ENCODE peak calls at places on chromosomes 2 and 18, in nine cellular contexts. One of them, this sample, is unnamed.
A peak's percentile ranks its signal among the peaks of the same experiment; 100 is the strongest.

GRCh38 chr2:230592775-230593174 is 119.9 kb upstream of the CAB39 start:
- DNase-seq in astrocyte of the spinal cord: no peak
- DNase-seq in AG10803: no peak
- DNase-seq in cardiac fibroblast: no peak
- DNase-seq in neural crest cell: no peak
- DNase-seq in fibroblast of lung: no peak
- DNase-seq in A549: no peak
- DNase-seq in PC-3: no peak
- DNase-seq in K562: no peak
- DNase-seq in this sample: no peak

GRCh38 chr2:190755796-190756415 is 107.0 kb downstream of the NAB1 start:
- DNase-seq in A549: no peak
- DNase-seq in fibroblast of lung: no peak
- DNase-seq in AG10803: peak; percentile 31
- DNase-seq in PC-3: no peak
- DNase-seq in neural crest cell: no peak
- DNase-seq in astrocyte of the spinal cord: no peak
- DNase-seq in cardiac fibroblast: peak; percentile 34
- DNase-seq in K562: no peak
- DNase-seq in this sample: no peak

GRCh38 chr2:215680605-215681598 is 245.0 kb upstream of the FN1 start:
- DNase-seq in K562: no peak
- DNase-seq in A549: peak; percentile 66
- DNase-seq in AG10803: peak; percentile 93
- DNase-seq in neural crest cell: no peak
- DNase-seq in cardiac fibroblast: peak; percentile 95
- DNase-seq in astrocyte of the spinal cord: peak; percentile 96
- DNase-seq in PC-3: peak; percentile 88
- DNase-seq in fibroblast of lung: peak; percentile 89
- DNase-seq in this sample: no peak

GRCh38 chr2:234917245-234917975 is 34.4 kb upstream of the SH3BP4 start:
- DNase-seq in neural crest cell: no peak
- DNase-seq in cardiac fibroblast: no peak
- DNase-seq in AG10803: peak; percentile 51
- DNase-seq in fibroblast of lung: no peak
- DNase-seq in astrocyte of the spinal cord: no peak
- DNase-seq in K562: no peak
- DNase-seq in A549: no peak
- DNase-seq in PC-3: no peak
- DNase-seq in this sample: no peak

GRCh38 chr2:30072250-30072842 is 74.5 kb upstream of the YPEL5 start:
- DNase-seq in neural crest cell: peak; percentile 88
- DNase-seq in K562: peak; percentile 57
- DNase-seq in AG10803: peak; percentile 74
- DNase-seq in A549: peak; percentile 74
- DNase-seq in cardiac fibroblast: peak; percentile 82
- DNase-seq in PC-3: peak; percentile 91
- DNase-seq in fibroblast of lung: peak; percentile 71
- DNase-seq in astrocyte of the spinal cord: peak; percentile 67
- DNase-seq in this sample: peak; percentile 75

GRCh38 chr2:180015951-180016709 is 9.0 kb upstream of the CWC22 start:
- DNase-seq in astrocyte of the spinal cord: peak; percentile 69
- DNase-seq in fibroblast of lung: peak; percentile 90
- DNase-seq in A549: no peak
- DNase-seq in AG10803: peak; percentile 91
- DNase-seq in cardiac fibroblast: peak; percentile 85
- DNase-seq in neural crest cell: no peak
- DNase-seq in PC-3: peak; percentile 65
- DNase-seq in K562: no peak
- DNase-seq in this sample: no peak

GRCh38 chr2:173427887-173428683 is 73.4 kb downstream of the CDCA7 start:
- DNase-seq in cardiac fibroblast: peak; percentile 83
- DNase-seq in AG10803: peak; percentile 71
- DNase-seq in PC-3: peak; percentile 73
- DNase-seq in K562: no peak
- DNase-seq in fibroblast of lung: peak; percentile 68
- DNase-seq in astrocyte of the spinal cord: peak; percentile 69
- DNase-seq in neural crest cell: no peak
- DNase-seq in A549: no peak
- DNase-seq in this sample: no peak

GRCh38 chr18:55634545-55634944 is 46.6 kb upstream of the TCF4 start:
- DNase-seq in astrocyte of the spinal cord: peak; percentile 64
- DNase-seq in PC-3: peak; percentile 65
- DNase-seq in A549: no peak
- DNase-seq in cardiac fibroblast: peak; percentile 88
- DNase-seq in fibroblast of lung: peak; percentile 92
- DNase-seq in neural crest cell: no peak
- DNase-seq in AG10803: peak; percentile 89
- DNase-seq in K562: no peak
- DNase-seq in this sample: no peak

GRCh38 chr2:10934979-10935350 is 23.2 kb downstream of the KCNF1 start:
- DNase-seq in neural crest cell: no peak
- DNase-seq in PC-3: no peak
- DNase-seq in cardiac fibroblast: no peak
- DNase-seq in AG10803: no peak
- DNase-seq in K562: no peak
- DNase-seq in A549: no peak
- DNase-seq in fibroblast of lung: no peak
- DNase-seq in astrocyte of the spinal cord: no peak
- DNase-seq in this sample: no peak

GRCh38 chr2:142218471-142218870 is 87.7 kb upstream of the LRP1B start:
- DNase-seq in cardiac fibroblast: peak; percentile 28
- DNase-seq in PC-3: peak; percentile 45
- DNase-seq in A549: peak; percentile 5
- DNase-seq in astrocyte of the spinal cord: peak; percentile 67
- DNase-seq in neural crest cell: no peak
- DNase-seq in K562: no peak
- DNase-seq in fibroblast of lung: no peak
- DNase-seq in AG10803: no peak
- DNase-seq in this sample: no peak

GRCh38 chr2:57733959-57734358 is 312.6 kb upstream of the VRK2 start:
- DNase-seq in K562: no peak
- DNase-seq in PC-3: peak; percentile 29
- DNase-seq in A549: no peak
- DNase-seq in cardiac fibroblast: no peak
- DNase-seq in AG10803: no peak
- DNase-seq in fibroblast of lung: no peak
- DNase-seq in neural crest cell: no peak
- DNase-seq in astrocyte of the spinal cord: no peak
- DNase-seq in this sample: no peak

GRCh38 chr2:117674172-117674571 is 140.3 kb upstream of the DDX18 start:
- DNase-seq in fibroblast of lung: no peak
- DNase-seq in PC-3: no peak
- DNase-seq in astrocyte of the spinal cord: no peak
- DNase-seq in neural crest cell: no peak
- DNase-seq in cardiac fibroblast: no peak
- DNase-seq in A549: no peak
- DNase-seq in K562: no peak
- DNase-seq in AG10803: no peak
- DNase-seq in this sample: no peak

GRCh38 chr2:242031481-242032019 is 162.0 kb downstream of the RTP5 start:
- DNase-seq in AG10803: peak; percentile 95
- DNase-seq in PC-3: peak; percentile 44
- DNase-seq in fibroblast of lung: peak; percentile 97
- DNase-seq in cardiac fibroblast: peak; percentile 46
- DNase-seq in A549: no peak
- DNase-seq in neural crest cell: no peak
- DNase-seq in astrocyte of the spinal cord: peak; percentile 85
- DNase-seq in K562: no peak
- DNase-seq in this sample: peak; percentile 56

GRCh38 chr2:222572264-222572721 is 83.6 kb downstream of the FARSB start:
- DNase-seq in AG10803: no peak
- DNase-seq in A549: no peak
- DNase-seq in neural crest cell: no peak
- DNase-seq in astrocyte of the spinal cord: no peak
- DNase-seq in K562: no peak
- DNase-seq in fibroblast of lung: no peak
- DNase-seq in PC-3: peak; percentile 89
- DNase-seq in cardiac fibroblast: peak; percentile 41
- DNase-seq in this sample: no peak

GRCh38 chr18:58308463-58308862 is 264.4 kb downstream of the NEDD4L start:
- DNase-seq in fibroblast of lung: no peak
- DNase-seq in neural crest cell: no peak
- DNase-seq in cardiac fibroblast: no peak
- DNase-seq in K562: no peak
- DNase-seq in PC-3: no peak
- DNase-seq in A549: no peak
- DNase-seq in astrocyte of the spinal cord: no peak
- DNase-seq in AG10803: no peak
- DNase-seq in this sample: no peak

GRCh38 chr18:58307441-58307840 is 263.4 kb downstream of the NEDD4L start:
- DNase-seq in AG10803: peak; percentile 23
- DNase-seq in PC-3: no peak
- DNase-seq in K562: no peak
- DNase-seq in fibroblast of lung: no peak
- DNase-seq in A549: no peak
- DNase-seq in cardiac fibroblast: no peak
- DNase-seq in neural crest cell: no peak
- DNase-seq in astrocyte of the spinal cord: no peak
- DNase-seq in this sample: no peak

GRCh38 chr18:58310517-58310916 is 266.5 kb downstream of the NEDD4L start:
- DNase-seq in K562: no peak
- DNase-seq in astrocyte of the spinal cord: no peak
- DNase-seq in neural crest cell: no peak
- DNase-seq in cardiac fibroblast: peak; percentile 44
- DNase-seq in AG10803: no peak
- DNase-seq in fibroblast of lung: no peak
- DNase-seq in PC-3: no peak
- DNase-seq in A549: no peak
- DNase-seq in this sample: no peak

GRCh38 chr18:58309610-58310239 is 265.7 kb downstream of the NEDD4L start:
- DNase-seq in cardiac fibroblast: no peak
- DNase-seq in K562: no peak
- DNase-seq in astrocyte of the spinal cord: no peak
- DNase-seq in fibroblast of lung: no peak
- DNase-seq in neural crest cell: no peak
- DNase-seq in AG10803: no peak
- DNase-seq in PC-3: no peak
- DNase-seq in A549: no peak
- DNase-seq in this sample: no peak

DNA sequence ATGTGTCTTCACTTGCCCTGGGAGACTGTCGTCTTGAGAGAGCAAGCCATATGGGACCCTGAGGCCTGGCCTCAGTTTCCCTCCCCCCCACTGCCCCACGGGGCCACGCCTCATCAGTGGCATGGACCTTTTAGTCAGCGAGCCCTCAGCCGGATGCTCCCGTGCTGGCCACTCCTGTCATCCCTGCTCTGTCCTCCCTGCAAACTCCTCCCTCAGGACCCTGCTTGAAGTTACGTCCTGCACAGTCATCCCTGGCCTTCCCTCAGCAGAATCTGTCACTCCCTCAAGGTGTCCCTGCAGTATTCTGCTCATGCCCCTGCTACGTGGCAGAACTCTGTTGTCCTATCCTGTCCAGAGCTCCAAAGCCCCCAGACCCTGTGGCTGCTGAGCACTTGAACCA is 265.1 kb downstream of the NEDD4L start:
- DNase-seq in fibroblast of lung: no peak
- DNase-seq in A549: no peak
- DNase-seq in AG10803: no peak
- DNase-seq in K562: no peak
- DNase-seq in cardiac fibroblast: no peak
- DNase-seq in neural crest cell: no peak
- DNase-seq in PC-3: no peak
- DNase-seq in astrocyte of the spinal cord: no peak
- DNase-seq in this sample: no peak
- TF ChIP-seq CTCF in fibroblast of lung: no peak
- TF ChIP-seq CTCF in A549: no peak
- TF ChIP-seq CTCF in AG10803: no peak
- TF ChIP-seq CTCF in K562: no peak
- TF ChIP-seq CTCF in cardiac fibroblast: no peak
- TF ChIP-seq CTCF in neural crest cell: no peak
- TF ChIP-seq CTCF in PC-3: no peak
- TF ChIP-seq CTCF in astrocyte of the spinal cord: no peak
- TF ChIP-seq CTCF in this sample: no peak

DNA sequence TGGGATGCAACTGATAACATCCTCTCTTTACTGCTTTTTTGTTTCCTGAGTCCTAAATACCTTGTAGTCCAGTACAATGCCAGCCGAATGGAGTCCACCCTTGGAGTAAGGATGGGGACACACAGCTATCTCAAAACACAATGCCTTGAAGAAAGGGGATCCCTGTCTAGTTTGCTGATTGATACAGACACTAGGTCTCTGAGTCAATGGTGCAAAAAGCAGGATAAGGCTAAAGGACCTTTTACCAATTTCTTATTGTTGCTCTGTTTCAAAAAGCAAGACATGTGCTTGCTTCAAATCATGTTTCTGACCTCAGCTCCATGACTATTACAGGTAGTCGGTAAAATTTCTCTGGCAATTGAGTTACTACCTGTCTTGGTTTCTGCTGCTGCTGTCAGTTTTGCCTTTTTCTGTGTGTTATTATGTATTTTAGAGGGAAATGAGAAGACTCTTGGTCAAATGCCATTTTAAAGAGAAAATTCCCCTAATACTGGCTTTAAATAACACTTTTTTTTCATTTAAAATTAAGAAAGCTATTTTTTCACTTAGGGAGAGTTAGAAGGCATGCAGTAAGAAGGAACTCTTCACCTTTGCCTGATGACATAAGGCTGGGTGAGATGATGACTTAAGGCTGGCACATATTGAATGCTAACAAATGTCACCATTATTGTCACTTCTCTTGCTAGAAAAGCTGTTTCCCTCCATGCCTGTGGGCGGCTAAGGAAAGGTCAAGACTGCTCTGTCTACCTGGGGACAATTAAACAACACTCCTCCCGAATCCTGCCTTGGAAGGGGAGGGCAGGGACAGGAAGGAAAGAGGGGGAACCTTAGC is 4.9 kb upstream of the FIGLA start:
- DNase-seq in neural crest cell: no peak
- DNase-seq in cardiac fibroblast: no peak
- DNase-seq in fibroblast of lung: no peak
- DNase-seq in A549: no peak
- DNase-seq in PC-3: no peak
- DNase-seq in K562: no peak
- DNase-seq in AG10803: no peak
- DNase-seq in astrocyte of the spinal cord: no peak
- DNase-seq in this sample: no peak
- TF ChIP-seq CTCF in neural crest cell: no peak
- TF ChIP-seq CTCF in cardiac fibroblast: no peak
- TF ChIP-seq CTCF in fibroblast of lung: no peak
- TF ChIP-seq CTCF in A549: no peak
- TF ChIP-seq CTCF in PC-3: no peak
- TF ChIP-seq CTCF in K562: no peak
- TF ChIP-seq CTCF in AG10803: no peak
- TF ChIP-seq CTCF in astrocyte of the spinal cord: no peak
- TF ChIP-seq CTCF in this sample: no peak

GRCh38 chr2:128026422-128027277 is 1.2 kb downstream of the SAP130 start:
- DNase-seq in A549: no peak
- DNase-seq in K562: no peak
- DNase-seq in cardiac fibroblast: peak; percentile 18
- DNase-seq in AG10803: peak; percentile 6
- DNase-seq in fibroblast of lung: peak; percentile 28
- DNase-seq in neural crest cell: no peak
- DNase-seq in PC-3: peak; percentile 20
- DNase-seq in astrocyte of the spinal cord: peak; percentile 22
- DNase-seq in this sample: no peak
- TF ChIP-seq CTCF in A549: no peak
- TF ChIP-seq CTCF in K562: no peak
- TF ChIP-seq CTCF in cardiac fibroblast: no peak
- TF ChIP-seq CTCF in AG10803: no peak
- TF ChIP-seq CTCF in fibroblast of lung: no peak
- TF ChIP-seq CTCF in neural crest cell: no peak
- TF ChIP-seq CTCF in PC-3: no peak
- TF ChIP-seq CTCF in astrocyte of the spinal cord: no peak
- TF ChIP-seq CTCF in this sample: no peak

GRCh38 chr2:116211719-116212118 is 1602.8 kb upstream of the DDX18 start:
- DNase-seq in PC-3: no peak
- DNase-seq in cardiac fibroblast: no peak
- DNase-seq in A549: no peak
- DNase-seq in neural crest cell: no peak
- DNase-seq in fibroblast of lung: no peak
- DNase-seq in K562: no peak
- DNase-seq in AG10803: no peak
- DNase-seq in astrocyte of the spinal cord: no peak
- DNase-seq in this sample: no peak
- TF ChIP-seq CTCF in PC-3: no peak
- TF ChIP-seq CTCF in cardiac fibroblast: no peak
- TF ChIP-seq CTCF in A549: no peak
- TF ChIP-seq CTCF in neural crest cell: no peak
- TF ChIP-seq CTCF in fibroblast of lung: no peak
- TF ChIP-seq CTCF in K562: no peak
- TF ChIP-seq CTCF in AG10803: no peak
- TF ChIP-seq CTCF in astrocyte of the spinal cord: no peak
- TF ChIP-seq CTCF in this sample: no peak

This sample was measured in type B pancreatic cell.